ENCODE peak calls at places on chromosomes 11 and 22, in four cellular contexts. One of them, this sample, is unnamed.

GRCh38 chr11:130547761-130548490 is 99.5 kb downstream of the ADAMTS15 start:
- DNase-seq in GM23248: no peak
- DNase-seq in NCI-H345: no peak
- DNase-seq in RWPE1: no peak
- DNase-seq in this sample: no peak

GRCh38 chr11:1104411-1105182 is 29.9 kb downstream of the MUC2 start:
- DNase-seq in GM23248: no peak
- DNase-seq in NCI-H345: no peak
- DNase-seq in RWPE1: no peak
- DNase-seq in this sample: no peak

GRCh38 chr22:22935546-22936157 is 48.0 kb downstream of the IGLL5 start:
- DNase-seq in GM23248: no peak
- DNase-seq in NCI-H345: no peak
- DNase-seq in RWPE1: no peak
- DNase-seq in this sample: no peak

GRCh38 chr11:128551641-128552335 is 35.6 kb downstream of the ETS1 start:
- DNase-seq in GM23248: no peak
- DNase-seq in NCI-H345: no peak
- DNase-seq in RWPE1: no peak
- DNase-seq in this sample: no peak

GRCh38 chr22:35563211-35563610 is 22.6 kb downstream of the RASD2 start:
- DNase-seq in GM23248: no peak
- DNase-seq in NCI-H345: no peak
- DNase-seq in RWPE1: no peak
- DNase-seq in this sample: no peak

GRCh38 chr11:2763939-2764338 is 64.1 kb upstream of the KCNQ1OT1 start:
- DNase-seq in GM23248: no peak
- DNase-seq in NCI-H345: no peak
- DNase-seq in RWPE1: no peak
- DNase-seq in this sample: no peak

GRCh38 chr11:10930224-10930960 is 72.5 kb upstream of the ZBED5 start:
- DNase-seq in GM23248: peak; percentile 69
- DNase-seq in NCI-H345: peak; percentile 51
- DNase-seq in RWPE1: peak; percentile 28
- DNase-seq in this sample: no peak

GRCh38 chr11:110606415-110606814 is 105.8 kb downstream of the ARHGAP20 start:
- DNase-seq in GM23248: no peak
- DNase-seq in NCI-H345: no peak
- DNase-seq in RWPE1: no peak
- DNase-seq in this sample: no peak

GRCh38 chr11:120985718-120986569 is 38.0 kb upstream of the TBCEL start:
- DNase-seq in GM23248: peak; percentile 78
- DNase-seq in NCI-H345: peak; percentile 68
- DNase-seq in RWPE1: peak; percentile 46
- DNase-seq in this sample: peak; percentile 17

This sample was measured in HTR-8/SVneo.